ENCODE peak calls at places on chromosomes 12 and 14, in eight cellular contexts. G is HFFc6, C is thoracic aorta, T is HT1080, S is ELR, Z is AG08396, R is tibial artery, N is Right ventricle myocardium superior. U is an unnamed sample.

GRCh38 chr14:85532981-85533820 is 3.3 kb downstream of the FLRT2 start:
- DNase-seq in Z (peak; percentile 82), T (peak; percentile 71), C (no peak), R (peak; percentile 64), N (peak; percentile 71), G (peak; percentile 84), S (peak; percentile 86), U (peak; percentile 86)

GRCh38 chr14:29749327-29749726 is 178.3 kb downstream of the PRKD1 start:
- DNase-seq in R (no peak), Z (peak; percentile 43), S (peak; percentile 65), T (peak; percentile 90), C (no peak), G (peak; percentile 52), N (no peak), U (peak; percentile 37)

GRCh38 chr12:22306311-22306710 is 28.2 kb downstream of the ST8SIA1 start:
- DNase-seq in C (no peak), T (no peak), N (no peak), G (no peak), Z (no peak), R (no peak), S (no peak), U (no peak)

GRCh38 chr14:90624228-90624627 is 192.0 kb downstream of the TTC7B start:
- DNase-seq in R (peak; percentile 42), G (peak; percentile 63), T (peak; percentile 87), C (no peak), N (peak; percentile 59), Z (peak; percentile 32), S (peak; percentile 90), U (no peak)

GRCh38 chr14:61188936-61189808 is 92.0 kb downstream of the TMEM30B start:
- DNase-seq in T (no peak), N (peak; percentile 68), C (no peak), G (peak; percentile 50), S (peak; percentile 72), R (peak; percentile 54), Z (peak; percentile 78), U (peak; percentile 91)

GRCh38 chr12:75585309-75585708 is 73.9 kb upstream of the KRR1 start:
- DNase-seq in T (peak; percentile 82), G (peak; percentile 84), C (no peak), R (no peak), S (peak; percentile 93), N (no peak), Z (peak; percentile 19), U (peak; percentile 27)

GRCh38 chr12:115177899-115178298 is 493.9 kb upstream of the TBX3 start:
- DNase-seq in N (no peak), C (no peak), S (no peak), Z (no peak), G (no peak), R (no peak), T (no peak), U (no peak)

GRCh38 chr14:26598081-26598671 is 343 bp upstream of the NOVA1 start:
- DNase-seq in N (peak; percentile 82), R (peak; percentile 84), G (no peak), C (peak; percentile 25), Z (peak; percentile 65), S (no peak), T (peak; percentile 10), U (peak; percentile 70)

GRCh38 chr14:95689441-95689840 is 3.2 kb downstream of the TCL1B start:
- DNase-seq in N (no peak), T (no peak), C (no peak), G (no peak), R (no peak), Z (no peak), S (no peak), U (no peak)

GRCh38 chr12:91111366-91112321 is at the start of gene LUM:
- DNase-seq in S (peak; percentile 35), Z (peak; percentile 21), G (peak; percentile 50), R (peak; percentile 52), C (no peak), T (no peak), N (peak; percentile 57), U (peak; percentile 64)

GRCh38 chr12:7015555-7016370 is 2.5 kb downstream of the LPCAT3 start:
- DNase-seq in Z (no peak), C (no peak), G (no peak), N (no peak), R (no peak), S (no peak), T (no peak), U (no peak)

GRCh38 chr14:62179367-62180018 is 417.3 kb downstream of the SNAPC1 start:
- DNase-seq in N (no peak), C (no peak), S (peak; percentile 74), T (peak; percentile 79), G (peak; percentile 81), Z (peak; percentile 62), R (no peak), U (peak; percentile 75)

GRCh38 chr12:121114806-121115205 is 17.9 kb upstream of the P2RX7 start:
- DNase-seq in T (no peak), C (no peak), G (no peak), Z (no peak), N (no peak), R (no peak), S (no peak), U (no peak)

GRCh38 chr12:132595183-132595582 is 15.2 kb downstream of the LRCOL1 start:
- DNase-seq in S (no peak), N (no peak), C (no peak), Z (no peak), R (no peak), G (no peak), T (no peak), U (no peak)

GRCh38 chr12:65535951-65536350 is 257.5 kb downstream of the MSRB3 start:
- DNase-seq in T (peak; percentile 37), R (no peak), N (no peak), Z (no peak), C (no peak), S (peak; percentile 65), G (peak; percentile 35), U (no peak)

GRCh38 chr14:21796912-21797311 is 123.3 kb upstream of the OR4E1 start:
- DNase-seq in T (no peak), N (no peak), C (no peak), R (no peak), G (no peak), S (no peak), Z (no peak), U (no peak)

GRCh38 chr12:6766651-6767300 is 613 bp downstream of the PTMS start:
- DNase-seq in S (peak; percentile 85), R (peak; percentile 77), N (peak; percentile 90), T (peak; percentile 54), G (peak; percentile 51), Z (peak; percentile 88), C (no peak), U (peak; percentile 90)

GRCh38 chr14:98798099-98798498 is 473.9 kb downstream of the BCL11B start:
- DNase-seq in C (no peak), Z (no peak), S (no peak), N (no peak), R (no peak), G (no peak), T (no peak), U (no peak)

GRCh38 chr12:97131220-97131981 is 224.3 kb downstream of the NEDD1 start:
- DNase-seq in N (no peak), S (no peak), T (no peak), Z (no peak), C (no peak), R (no peak), G (no peak), U (no peak)

GRCh38 chr12:109734219-109735000 is 20.8 kb downstream of the FAM222A start:
- DNase-seq in T (no peak), S (peak; percentile 8), C (no peak), N (peak; percentile 34), G (no peak), R (peak; percentile 10), Z (no peak), U (no peak)

GRCh38 chr12:132268674-132269073 is 60.7 kb downstream of the GALNT9 start:
- DNase-seq in R (no peak), G (no peak), Z (no peak), S (no peak), C (no peak), N (no peak), T (no peak), U (no peak)

GRCh38 chr12:48157889-48158370 is 615 bp upstream of the ASB8 start:
- DNase-seq in Z (no peak), N (no peak), T (no peak), C (no peak), G (no peak), S (no peak), R (no peak), U (no peak)

GRCh38 chr12:53068811-53069585 is 10.2 kb downstream of the SPRYD3 start:
- DNase-seq in N (peak; percentile 50), Z (no peak), R (peak; percentile 29), G (no peak), S (no peak), T (no peak), C (no peak), U (no peak)

GRCh38 chr14:58796636-58797429 is 159.1 kb downstream of the DACT1 start:
- DNase-seq in N (no peak), G (no peak), S (peak; percentile 6), R (no peak), T (no peak), Z (no peak), C (no peak), U (no peak)

GRCh38 chr12:991350-992278 is 591 bp downstream of the ERC1 start:
- DNase-seq in N (no peak), R (no peak), T (peak; percentile 25), C (no peak), G (no peak), S (peak; percentile 13), Z (no peak), U (peak; percentile 76)

GRCh38 chr12:40331886-40332285 is 107.1 kb downstream of the LRRK2 start:
- DNase-seq in T (no peak), Z (no peak), C (no peak), S (no peak), N (no peak), G (no peak), R (no peak), U (no peak)

GRCh38 chr12:55728185-55728931 is 451 bp downstream of the CD63 start:
- DNase-seq in S (peak; percentile 74), R (peak; percentile 86), T (peak; percentile 55), Z (peak; percentile 65), G (peak; percentile 27), N (peak; percentile 85), C (no peak), U (peak; percentile 85)

GRCh38 chr14:85313801-85314207 is 216.1 kb upstream of the FLRT2 start:
- DNase-seq in T (no peak), R (no peak), N (no peak), G (peak; percentile 72), C (no peak), Z (no peak), S (peak; percentile 16), U (no peak)

GRCh38 chr12:52741378-52742195 is 35.6 kb downstream of the KRT76 start:
- DNase-seq in Z (peak; percentile 63), G (peak; percentile 13), R (no peak), T (peak; percentile 32), C (no peak), N (peak; percentile 54), S (peak; percentile 57), U (peak; percentile 62)

GRCh38 chr12:67940780-67941243 is 48.4 kb upstream of the IFNG-AS1 start:
- DNase-seq in R (no peak), Z (peak; percentile 18), N (no peak), S (peak; percentile 49), T (peak; percentile 56), G (peak; percentile 67), C (no peak), U (peak; percentile 55)

GRCh38 chr14:31902915-31903646 is 174.0 kb upstream of the ARHGAP5 start:
- DNase-seq in G (no peak), R (no peak), C (no peak), N (no peak), Z (no peak), T (no peak), S (no peak), U (no peak)

GRCh38 chr14:56244138-56244789 is 126.1 kb downstream of the PELI2 start:
- DNase-seq in Z (peak; percentile 51), C (no peak), N (no peak), G (peak; percentile 80), T (peak; percentile 37), R (no peak), S (peak; percentile 62), U (peak; percentile 74)

GRCh38 chr12:23906329-23906728 is 43.1 kb downstream of the SOX5 start:
- DNase-seq in C (no peak), G (no peak), R (no peak), S (peak; percentile 48), N (peak; percentile 28), Z (no peak), T (peak; percentile 84), U (no peak)

GRCh38 chr12:122977655-122978392 is 2.7 kb upstream of the ARL6IP4 start:
- DNase-seq in S (no peak), C (no peak), G (no peak), R (no peak), Z (no peak), T (no peak), N (no peak), U (no peak)